ENCODE peak calls at places on chromosomes 3 and 15, in ten cellular contexts. S, T, C, U, O, K, G, X, J and M are unnamed samples.

GRCh38 chr3:125140011-125140813 is 72.3 kb downstream of the SLC12A8 start:
- DNase-seq in U (no peak), O (no peak), C (no peak), K (no peak), T (no peak), X (peak), G (no peak), S (no peak), J (no peak), M (no peak)

GRCh38 chr3:154795582-154795981 is 284.5 kb upstream of the MME start:
- DNase-seq in C (no peak), U (no peak), K (no peak), S (no peak), J (no peak), T (no peak), O (no peak), G (no peak), X (peak), M (peak)

GRCh38 chr3:125582707-125583106 is 12.6 kb downstream of the OSBPL11 start:
- DNase-seq in G (peak), J (no peak), S (no peak), X (peak), O (no peak), U (no peak), K (no peak), C (no peak), T (no peak), M (no peak)

GRCh38 chr3:151351216-151351615 is 21.9 kb upstream of the P2RY13 start:
- DNase-seq in K (no peak), O (no peak), C (no peak), U (no peak), X (no peak), G (peak), T (no peak), J (no peak), S (no peak), M (no peak)

GRCh38 chr15:48266029-48266428 is 59.9 kb downstream of the SLC12A1 start:
- DNase-seq in O (no peak), U (no peak), K (no peak), T (no peak), C (no peak), S (no peak), J (no peak), X (peak), G (no peak), M (no peak)

GRCh38 chr15:82111918-82112317 is 66.1 kb upstream of the MEX3B start:
- DNase-seq in C (no peak), J (no peak), T (no peak), X (no peak), U (no peak), K (peak), O (no peak), G (no peak), S (no peak), M (no peak)

GRCh38 chr15:48533982-48534381 is 111.5 kb downstream of the FBN1 start:
- DNase-seq in U (no peak), J (no peak), C (no peak), G (no peak), K (no peak), T (no peak), S (no peak), X (no peak), O (no peak), M (no peak)

GRCh38 chr15:24878153-24878552 is 76.6 kb upstream of the SNRPN start:
- DNase-seq in O (peak), C (no peak), U (peak), S (peak), G (no peak), J (no peak), X (peak), K (no peak), T (peak), M (no peak)

GRCh38 chr3:42148982-42149432 is 57.9 kb downstream of the TRAK1 start:
- DNase-seq in K (peak), T (no peak), S (peak), C (peak), X (peak), G (no peak), O (peak), U (peak), J (no peak), M (no peak)

GRCh38 chr3:146184616-146185015 is 23.6 kb upstream of the PLOD2 start:
- DNase-seq in J (no peak), S (no peak), K (no peak), C (no peak), U (no peak), O (no peak), T (no peak), G (no peak), X (peak), M (no peak)

GRCh38 chr3:143586565-143586964 is 261.7 kb downstream of the SLC9A9 start:
- DNase-seq in G (peak), S (no peak), O (no peak), K (no peak), U (no peak), J (no peak), C (no peak), X (no peak), T (no peak), M (no peak)

GRCh38 chr3:189172668-189173419 is 1.1 kb downstream of the TPRG1 start:
- DNase-seq in C (no peak), U (no peak), S (no peak), O (no peak), X (no peak), G (no peak), J (no peak), T (no peak), K (no peak), M (no peak)

GRCh38 chr3:179156775-179157174 is 8.6 kb downstream of the PIK3CA start:
- DNase-seq in U (no peak), S (no peak), X (peak), J (no peak), T (no peak), C (no peak), G (no peak), O (no peak), K (no peak), M (no peak)

GRCh38 chr15:77582763-77583162 is 49.9 kb downstream of the LINGO1 start:
- DNase-seq in C (no peak), S (peak), X (no peak), K (no peak), T (peak), G (no peak), J (no peak), U (no peak), O (no peak), M (no peak)

GRCh38 chr3:179149951-179150350 is 1.8 kb downstream of the PIK3CA start:
- DNase-seq in J (no peak), S (no peak), C (no peak), G (no peak), T (no peak), U (no peak), X (no peak), K (no peak), O (no peak), M (no peak)

GRCh38 chr3:170814822-170815221 is 55.2 kb downstream of the RPL22L1 start:
- DNase-seq in O (no peak), K (no peak), U (no peak), X (no peak), C (no peak), J (no peak), S (no peak), G (no peak), T (no peak), M (no peak)

GRCh38 chr3:102112706-102113230 is 263.5 kb downstream of the NFKBIZ start:
- DNase-seq in U (no peak), K (no peak), T (no peak), C (no peak), O (no peak), S (no peak), J (no peak), G (no peak), X (peak), M (no peak)

GRCh38 chr3:157493627-157494550 is 9.3 kb downstream of the VEPH1 start:
- DNase-seq in U (no peak), X (peak), O (no peak), T (no peak), J (no peak), K (peak), G (peak), S (no peak), C (no peak), M (no peak)

GRCh38 chr15:49301562-49301961 is 121.5 kb upstream of the FGF7 start:
- DNase-seq in G (no peak), C (no peak), K (no peak), S (no peak), O (no peak), J (no peak), T (no peak), U (no peak), X (no peak), M (no peak)

GRCh38 chr3:173893066-173893465 is 495.5 kb downstream of the NLGN1 start:
- DNase-seq in U (no peak), K (no peak), J (no peak), X (peak), T (no peak), S (no peak), G (no peak), C (no peak), O (no peak), M (no peak)

GRCh38 chr3:160968731-160969130 is 136.4 kb downstream of the B3GALNT1 start:
- DNase-seq in T (no peak), U (no peak), X (no peak), J (no peak), O (no peak), G (no peak), C (no peak), S (no peak), K (no peak), M (no peak)

GRCh38 chr3:64190517-64191515 is 34.5 kb downstream of the PRICKLE2 start:
- DNase-seq in X (peak), K (peak), C (no peak), U (no peak), S (no peak), J (no peak), T (no peak), G (no peak), O (no peak), M (no peak)

GRCh38 chr3:158057666-158058065 is 48.6 kb downstream of the SHOX2 start:
- DNase-seq in O (no peak), K (no peak), T (no peak), X (no peak), U (no peak), J (no peak), C (no peak), G (no peak), S (no peak), M (no peak)

GRCh38 chr3:177836671-177837070 is 639.4 kb upstream of the TBL1XR1 start:
- DNase-seq in K (peak), C (no peak), X (peak), T (no peak), J (no peak), U (no peak), S (no peak), O (no peak), G (no peak), M (no peak)

GRCh38 chr3:183980408-183980807 is 37.3 kb downstream of the ABCC5 start:
- DNase-seq in S (no peak), T (no peak), J (no peak), U (no peak), C (no peak), X (no peak), O (no peak), K (no peak), G (no peak), M (no peak)

GRCh38 chr3:103393395-103394186 is 958.8 kb downstream of the ZPLD1 start:
- DNase-seq in G (no peak), J (no peak), C (no peak), T (no peak), K (no peak), S (no peak), U (no peak), O (no peak), X (no peak), M (no peak)

GRCh38 chr3:15098503-15099363 is at the start of gene RBSN:
- DNase-seq in G (peak), X (peak), K (peak), U (peak), C (peak), O (peak), S (peak), T (peak), J (peak), M (peak)

GRCh38 chr3:15102833-15103232 is 3.9 kb upstream of the RBSN start:
- DNase-seq in X (peak), K (no peak), J (no peak), U (no peak), G (no peak), T (no peak), S (no peak), O (peak), C (no peak), M (no peak)

GRCh38 chr3:15102256-15102655 is 3.3 kb upstream of the RBSN start:
- DNase-seq in K (no peak), J (no peak), C (peak), X (no peak), T (no peak), O (peak), S (peak), G (no peak), U (peak), M (no peak)

GRCh38 chr3:15097889-15098288 is 1.1 kb downstream of the RBSN start:
- DNase-seq in O (no peak), X (peak), S (no peak), C (no peak), K (no peak), J (no peak), U (no peak), G (peak), T (no peak), M (no peak)

DNA sequence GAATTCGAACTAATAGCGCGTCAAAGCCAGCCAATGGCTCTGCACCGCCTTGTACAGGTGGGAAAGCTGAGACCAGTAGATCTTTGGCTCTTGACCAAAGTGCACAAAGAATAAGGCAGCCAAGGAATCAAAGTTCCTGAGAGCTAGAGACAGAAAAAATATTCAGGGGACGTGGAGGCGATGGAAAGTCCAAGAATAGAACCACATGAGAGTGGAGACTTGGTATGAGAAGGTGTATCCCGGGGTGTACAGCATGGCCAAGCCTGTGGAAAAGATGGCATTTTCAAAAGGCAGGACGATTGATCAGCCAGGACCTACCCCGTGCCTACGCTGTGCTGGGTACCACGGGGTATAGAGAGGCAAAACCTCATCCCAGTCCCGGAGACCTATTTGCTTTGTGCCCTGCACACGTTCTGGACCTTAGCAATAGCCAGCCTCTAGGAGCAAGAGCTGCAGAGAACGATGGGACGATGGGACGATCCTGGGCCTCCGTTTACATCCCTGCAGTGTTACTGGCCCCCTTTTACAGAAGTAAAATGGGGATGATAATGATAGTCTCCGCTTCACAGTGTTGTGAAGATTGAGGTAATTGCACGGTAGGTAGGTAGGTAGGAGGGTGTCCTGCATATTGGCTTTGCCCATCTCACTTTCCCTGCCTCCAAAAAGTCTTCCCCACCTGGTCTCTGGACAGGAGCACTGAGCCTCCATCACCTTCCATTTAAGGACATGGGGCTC is 583 bp upstream of the RBSN start:
- DNase-seq in U (no peak), O (peak), J (no peak), T (no peak), K (no peak), X (no peak), S (peak), C (no peak), G (peak), M (no peak)
- TF ChIP-seq CTCF in U (no peak), O (no peak), J (no peak), T (no peak), K (no peak), X (no peak), S (no peak), C (no peak), G (no peak), M (no peak)

GRCh38 chr15:79221696-79222095 is 60.8 kb upstream of the ANKRD34C start:
- DNase-seq in J (no peak), K (no peak), S (no peak), T (no peak), G (no peak), U (no peak), O (no peak), X (peak), C (no peak), M (no peak)
- TF ChIP-seq CTCF in J (no peak), K (no peak), S (no peak), T (no peak), G (no peak), U (no peak), O (no peak), X (no peak), C (no peak), M (no peak)

DNA sequence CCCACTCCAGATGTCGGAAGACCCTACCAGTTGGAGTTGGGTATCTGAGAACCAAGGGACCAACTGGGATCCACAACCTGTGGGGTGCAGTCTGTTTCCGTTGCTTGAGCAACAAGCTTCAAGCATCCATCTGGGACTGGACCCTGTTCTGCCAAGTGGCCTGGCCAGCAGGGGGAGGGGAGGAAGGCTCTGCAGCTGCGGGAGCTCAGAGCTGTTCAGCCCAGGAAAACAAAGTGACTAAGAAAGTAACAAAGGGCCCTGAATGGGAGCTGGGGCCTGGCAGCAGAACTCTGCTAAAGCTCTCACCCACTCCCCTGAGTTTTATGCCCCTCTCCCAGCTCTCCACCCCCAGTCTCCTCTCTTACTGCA is 2.7 kb downstream of the TYRO3 start:
- DNase-seq in O (peak), U (peak), K (no peak), X (no peak), J (no peak), G (no peak), C (peak), S (peak), T (no peak), M (no peak)
- TF ChIP-seq CTCF in O (peak), U (no peak), K (peak), X (no peak), J (no peak), G (no peak), C (no peak), S (no peak), T (no peak), M (no peak)

GRCh38 chr3:116669576-116669975 is 40.0 kb upstream of the TUSC7 start:
- DNase-seq in C (no peak), K (no peak), S (no peak), T (no peak), G (no peak), J (no peak), X (no peak), U (no peak), O (no peak), M (no peak)
- TF ChIP-seq CTCF in C (no peak), K (no peak), S (no peak), T (no peak), G (no peak), J (no peak), X (no peak), U (no peak), O (no peak), M (no peak)

GRCh38 chr15:99909914-99910313 is 176.7 kb upstream of the LYSMD4 start:
- DNase-seq in T (no peak), C (no peak), S (no peak), O (no peak), J (no peak), K (no peak), X (no peak), U (no peak), G (peak), M (no peak)
- TF ChIP-seq CTCF in T (no peak), C (no peak), S (no peak), O (no peak), J (no peak), K (no peak), X (peak), U (no peak), G (peak), M (no peak)

DNA sequence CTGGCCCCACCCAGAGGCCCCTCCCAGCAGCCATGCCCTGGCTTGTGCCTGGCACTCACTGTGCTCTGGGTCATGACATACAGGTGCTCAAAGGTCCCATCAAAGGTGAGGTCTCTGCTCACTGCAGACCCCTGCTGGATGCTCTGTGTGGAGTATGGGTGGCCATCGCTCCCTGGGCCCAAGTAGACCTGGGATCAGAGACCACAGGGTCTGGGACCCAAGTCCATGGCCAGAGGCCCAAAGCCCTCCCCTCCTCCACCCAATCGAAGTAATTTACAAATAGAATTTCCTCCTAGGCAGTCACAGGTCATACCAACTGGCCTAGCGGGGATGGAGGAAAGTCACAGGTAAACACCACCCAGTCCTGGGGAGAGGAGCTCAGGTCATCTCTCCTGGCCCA is 7.6 kb downstream of the PLXNB1 start:
- DNase-seq in U (no peak), J (no peak), K (no peak), O (no peak), G (no peak), T (no peak), C (no peak), S (no peak), X (no peak), M (no peak)
- TF ChIP-seq CTCF in U (no peak), J (no peak), K (no peak), O (no peak), G (peak), T (no peak), C (no peak), S (no peak), X (peak), M (no peak)

GRCh38 chr3:185954366-185954723 is 16.5 kb upstream of the TRA2B start:
- DNase-seq in C (no peak), U (no peak), J (no peak), G (no peak), T (no peak), S (no peak), X (no peak), O (no peak), K (no peak), M (no peak)

GRCh38 chr3:185960518-185961288 is 22.9 kb upstream of the TRA2B start:
- DNase-seq in T (no peak), S (peak), U (no peak), X (no peak), J (no peak), G (no peak), K (no peak), O (no peak), C (no peak), M (no peak)

GRCh38 chr3:185961675-185962232 is 23.9 kb upstream of the TRA2B start:
- DNase-seq in J (no peak), O (no peak), G (peak), T (no peak), K (no peak), X (no peak), C (no peak), U (no peak), S (no peak), M (no peak)

GRCh38 chr3:185958626-185959025 is 20.8 kb upstream of the TRA2B start:
- DNase-seq in K (no peak), U (no peak), O (no peak), C (no peak), T (no peak), G (no peak), J (no peak), X (peak), S (no peak), M (no peak)

DNA sequence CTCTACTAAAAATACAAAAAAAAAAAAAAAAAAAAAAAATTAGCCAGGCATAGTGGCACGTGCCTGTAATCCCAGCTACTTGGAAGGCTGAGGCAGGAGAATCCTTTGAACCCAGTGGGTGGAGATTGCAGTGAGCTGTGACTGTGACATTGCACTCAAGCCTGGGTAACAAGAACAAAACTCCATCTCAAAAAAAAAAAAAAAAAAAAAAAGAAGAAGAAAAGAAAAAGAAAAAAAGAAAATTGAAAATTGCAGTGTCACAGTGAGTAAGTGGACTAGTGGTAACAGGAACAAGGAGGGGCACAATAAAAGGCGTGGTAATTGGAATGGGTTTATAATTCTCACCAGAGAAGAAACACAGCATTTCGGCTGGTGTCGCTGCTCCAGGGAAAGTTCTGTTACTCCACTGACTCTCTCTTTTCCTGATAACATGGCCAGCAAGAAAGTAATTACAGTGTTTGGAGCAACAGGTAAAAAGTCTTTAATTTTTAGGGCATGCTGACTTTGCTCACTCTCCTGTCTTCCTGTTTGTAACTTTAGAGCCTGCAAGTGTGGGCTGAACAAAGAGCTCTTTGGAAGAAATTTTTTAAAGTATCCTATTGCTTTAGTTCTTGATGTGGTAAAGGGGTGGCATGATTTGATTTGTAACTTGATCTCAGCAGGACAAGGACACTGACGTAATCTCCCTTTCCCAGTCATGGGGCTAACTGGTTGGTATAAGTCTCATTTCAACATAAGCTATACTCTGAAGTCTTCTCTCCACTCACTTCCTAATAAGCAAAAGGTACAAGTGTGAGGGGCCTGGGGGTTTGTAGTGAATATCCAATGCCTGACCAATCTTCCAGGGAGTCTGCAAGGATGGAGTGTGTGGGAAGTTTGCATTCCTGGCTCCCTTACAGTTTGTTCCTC is 22.0 kb upstream of the TRA2B start:
- DNase-seq in X (peak), C (no peak), O (no peak), J (no peak), T (no peak), U (no peak), K (peak), S (peak), G (no peak), M (peak)
- TF ChIP-seq CTCF in X (no peak), C (no peak), O (no peak), J (no peak), T (no peak), U (no peak), K (no peak), S (no peak), G (no peak), M (no peak)